ENCODE peak calls at places on chromosome 9, in seven cellular contexts. One of them, this sample, is unnamed.

GRCh38 chr9:4970970-4971641 is 14.0 kb upstream of the JAK2 start:
- DNase-seq in HuH-7.5: no peak
- DNase-seq in EL: no peak
- DNase-seq in CD4-positive, alpha-beta T cell: no peak
- DNase-seq in MCF 10A: no peak
- DNase-seq in RPMI7951: no peak
- DNase-seq in nephron progenitor cell: no peak
- DNase-seq in this sample: no peak

GRCh38 chr9:80061096-80061495 is 489.3 kb downstream of the TLE4 start:
- DNase-seq in HuH-7.5: no peak
- DNase-seq in EL: no peak
- DNase-seq in CD4-positive, alpha-beta T cell: no peak
- DNase-seq in MCF 10A: peak; percentile 6
- DNase-seq in RPMI7951: no peak
- DNase-seq in nephron progenitor cell: no peak
- DNase-seq in this sample: no peak

GRCh38 chr9:137387034-137387890 is 35.7 kb downstream of the EXD3 start:
- DNase-seq in HuH-7.5: no peak
- DNase-seq in EL: no peak
- DNase-seq in CD4-positive, alpha-beta T cell: peak; percentile 51
- DNase-seq in MCF 10A: no peak
- DNase-seq in RPMI7951: no peak
- DNase-seq in nephron progenitor cell: no peak
- DNase-seq in this sample: no peak

GRCh38 chr9:108049026-108049591 is 559.5 kb upstream of the KLF4 start:
- DNase-seq in HuH-7.5: no peak
- DNase-seq in EL: peak; percentile 95
- DNase-seq in CD4-positive, alpha-beta T cell: no peak
- DNase-seq in MCF 10A: peak; percentile 94
- DNase-seq in RPMI7951: peak; percentile 96
- DNase-seq in nephron progenitor cell: no peak
- DNase-seq in this sample: no peak

GRCh38 chr9:109574061-109574882 is 76.2 kb upstream of the PTPN3 start:
- DNase-seq in HuH-7.5: peak; percentile 31
- DNase-seq in EL: peak; percentile 65
- DNase-seq in CD4-positive, alpha-beta T cell: no peak
- DNase-seq in MCF 10A: peak; percentile 76
- DNase-seq in RPMI7951: peak; percentile 69
- DNase-seq in nephron progenitor cell: peak; percentile 44
- DNase-seq in this sample: no peak

GRCh38 chr9:120718328-120718727 is 4.1 kb upstream of the MEGF9 start:
- DNase-seq in HuH-7.5: no peak
- DNase-seq in EL: no peak
- DNase-seq in CD4-positive, alpha-beta T cell: no peak
- DNase-seq in MCF 10A: no peak
- DNase-seq in RPMI7951: no peak
- DNase-seq in nephron progenitor cell: no peak
- DNase-seq in this sample: no peak

GRCh38 chr9:94534901-94535300 is 20.0 kb upstream of the PCAT7 start:
- DNase-seq in HuH-7.5: no peak
- DNase-seq in EL: peak; percentile 6
- DNase-seq in CD4-positive, alpha-beta T cell: no peak
- DNase-seq in MCF 10A: no peak
- DNase-seq in RPMI7951: no peak
- DNase-seq in nephron progenitor cell: no peak
- DNase-seq in this sample: no peak

GRCh38 chr9:137924169-137924568 is 46.6 kb downstream of the CACNA1B start:
- DNase-seq in HuH-7.5: no peak
- DNase-seq in EL: no peak
- DNase-seq in CD4-positive, alpha-beta T cell: no peak
- DNase-seq in MCF 10A: no peak
- DNase-seq in RPMI7951: no peak
- DNase-seq in nephron progenitor cell: no peak
- DNase-seq in this sample: no peak

GRCh38 chr9:3507395-3508077 is 18.3 kb downstream of the RFX3 start:
- DNase-seq in HuH-7.5: no peak
- DNase-seq in EL: no peak
- DNase-seq in CD4-positive, alpha-beta T cell: no peak
- DNase-seq in MCF 10A: no peak
- DNase-seq in RPMI7951: no peak
- DNase-seq in nephron progenitor cell: no peak
- DNase-seq in this sample: no peak

GRCh38 chr9:93958875-93959682 is 3.9 kb upstream of the BARX1 start:
- DNase-seq in HuH-7.5: peak; percentile 61
- DNase-seq in EL: peak; percentile 31
- DNase-seq in CD4-positive, alpha-beta T cell: no peak
- DNase-seq in MCF 10A: no peak
- DNase-seq in RPMI7951: no peak
- DNase-seq in nephron progenitor cell: peak; percentile 45
- DNase-seq in this sample: no peak

GRCh38 chr9:125878241-125878640 is 131.1 kb downstream of the PBX3 start:
- DNase-seq in HuH-7.5: no peak
- DNase-seq in EL: peak; percentile 74
- DNase-seq in CD4-positive, alpha-beta T cell: no peak
- DNase-seq in MCF 10A: peak; percentile 41
- DNase-seq in RPMI7951: peak; percentile 59
- DNase-seq in nephron progenitor cell: no peak
- DNase-seq in this sample: no peak

GRCh38 chr9:74672237-74672636 is 175.1 kb downstream of the RORB start:
- DNase-seq in HuH-7.5: no peak
- DNase-seq in EL: no peak
- DNase-seq in CD4-positive, alpha-beta T cell: no peak
- DNase-seq in MCF 10A: no peak
- DNase-seq in RPMI7951: no peak
- DNase-seq in nephron progenitor cell: no peak
- DNase-seq in this sample: no peak

GRCh38 chr9:87725900-87726709 is at the start of gene CTSL:
- DNase-seq in HuH-7.5: peak; percentile 76
- DNase-seq in EL: peak; percentile 86
- DNase-seq in CD4-positive, alpha-beta T cell: peak; percentile 65
- DNase-seq in MCF 10A: peak; percentile 78
- DNase-seq in RPMI7951: peak; percentile 86
- DNase-seq in nephron progenitor cell: peak; percentile 86
- DNase-seq in this sample: peak; percentile 94

GRCh38 chr9:93576296-93577044 is at the start of gene PHF2:
- DNase-seq in HuH-7.5: peak; percentile 74
- DNase-seq in EL: peak; percentile 30
- DNase-seq in CD4-positive, alpha-beta T cell: peak; percentile 40
- DNase-seq in MCF 10A: no peak
- DNase-seq in RPMI7951: no peak
- DNase-seq in nephron progenitor cell: peak; percentile 48
- DNase-seq in this sample: no peak

GRCh38 chr9:5499889-5500398 is 10.4 kb upstream of the PDCD1LG2 start:
- DNase-seq in HuH-7.5: no peak
- DNase-seq in EL: peak; percentile 79
- DNase-seq in CD4-positive, alpha-beta T cell: no peak
- DNase-seq in MCF 10A: peak; percentile 30
- DNase-seq in RPMI7951: peak; percentile 62
- DNase-seq in nephron progenitor cell: no peak
- DNase-seq in this sample: no peak

GRCh38 chr9:115207003-115207837 is 89.3 kb upstream of the TNC start:
- DNase-seq in HuH-7.5: no peak
- DNase-seq in EL: peak; percentile 70
- DNase-seq in CD4-positive, alpha-beta T cell: no peak
- DNase-seq in MCF 10A: no peak
- DNase-seq in RPMI7951: peak; percentile 86
- DNase-seq in nephron progenitor cell: no peak
- DNase-seq in this sample: no peak

GRCh38 chr9:121773954-121774714 is 122.7 kb downstream of the DAB2IP start:
- DNase-seq in HuH-7.5: no peak
- DNase-seq in EL: no peak
- DNase-seq in CD4-positive, alpha-beta T cell: no peak
- DNase-seq in MCF 10A: no peak
- DNase-seq in RPMI7951: no peak
- DNase-seq in nephron progenitor cell: no peak
- DNase-seq in this sample: no peak

GRCh38 chr9:89880161-89880560 is 275.3 kb downstream of the GADD45G start:
- DNase-seq in HuH-7.5: no peak
- DNase-seq in EL: no peak
- DNase-seq in CD4-positive, alpha-beta T cell: no peak
- DNase-seq in MCF 10A: no peak
- DNase-seq in RPMI7951: no peak
- DNase-seq in nephron progenitor cell: no peak
- DNase-seq in this sample: no peak

GRCh38 chr9:82923410-82924242 is 139.3 kb downstream of the RASEF start:
- DNase-seq in HuH-7.5: no peak
- DNase-seq in EL: peak; percentile 41
- DNase-seq in CD4-positive, alpha-beta T cell: no peak
- DNase-seq in MCF 10A: no peak
- DNase-seq in RPMI7951: no peak
- DNase-seq in nephron progenitor cell: peak; percentile 45
- DNase-seq in this sample: no peak

GRCh38 chr9:37967681-37968080 is 63.8 kb upstream of the SLC25A51 start:
- DNase-seq in HuH-7.5: no peak
- DNase-seq in EL: no peak
- DNase-seq in CD4-positive, alpha-beta T cell: no peak
- DNase-seq in MCF 10A: no peak
- DNase-seq in RPMI7951: no peak
- DNase-seq in nephron progenitor cell: no peak
- DNase-seq in this sample: no peak

GRCh38 chr9:70816316-70816715 is 305.1 kb downstream of the TRPM3 start:
- DNase-seq in HuH-7.5: no peak
- DNase-seq in EL: no peak
- DNase-seq in CD4-positive, alpha-beta T cell: no peak
- DNase-seq in MCF 10A: no peak
- DNase-seq in RPMI7951: no peak
- DNase-seq in nephron progenitor cell: no peak
- DNase-seq in this sample: no peak

GRCh38 chr9:128005938-128006337 is 25.1 kb upstream of the EEIG1 start:
- DNase-seq in HuH-7.5: no peak
- DNase-seq in EL: peak; percentile 26
- DNase-seq in CD4-positive, alpha-beta T cell: no peak
- DNase-seq in MCF 10A: no peak
- DNase-seq in RPMI7951: no peak
- DNase-seq in nephron progenitor cell: peak; percentile 76
- DNase-seq in this sample: no peak

GRCh38 chr9:94950733-94951590 is 224.5 kb downstream of the AOPEP start:
- DNase-seq in HuH-7.5: peak; percentile 36
- DNase-seq in EL: peak; percentile 29
- DNase-seq in CD4-positive, alpha-beta T cell: no peak
- DNase-seq in MCF 10A: peak; percentile 52
- DNase-seq in RPMI7951: peak; percentile 74
- DNase-seq in nephron progenitor cell: no peak
- DNase-seq in this sample: no peak

GRCh38 chr9:88497224-88497623 is 37.8 kb upstream of the NXNL2 start:
- DNase-seq in HuH-7.5: no peak
- DNase-seq in EL: no peak
- DNase-seq in CD4-positive, alpha-beta T cell: no peak
- DNase-seq in MCF 10A: no peak
- DNase-seq in RPMI7951: no peak
- DNase-seq in nephron progenitor cell: no peak
- DNase-seq in this sample: no peak

GRCh38 chr9:113187935-113188595 is 33.0 kb downstream of the FKBP15 start:
- DNase-seq in HuH-7.5: no peak
- DNase-seq in EL: peak; percentile 97
- DNase-seq in CD4-positive, alpha-beta T cell: no peak
- DNase-seq in MCF 10A: peak; percentile 92
- DNase-seq in RPMI7951: peak; percentile 85
- DNase-seq in nephron progenitor cell: no peak
- DNase-seq in this sample: peak; percentile 69

GRCh38 chr9:114250235-114250568 is 72.7 kb upstream of the ORM1 start:
- DNase-seq in HuH-7.5: no peak
- DNase-seq in EL: peak; percentile 83
- DNase-seq in CD4-positive, alpha-beta T cell: no peak
- DNase-seq in MCF 10A: no peak
- DNase-seq in RPMI7951: peak; percentile 16
- DNase-seq in nephron progenitor cell: no peak
- DNase-seq in this sample: peak; percentile 80

This sample was measured in gastrocnemius medialis.